ENCODE peak calls at places on chromosomes 5 and 9, in ten cellular contexts. W, Z, R, C, F, J, X, L, N and V are unnamed samples.

GRCh38 chr5:30574761-30575160 is 618.7 kb upstream of the CDH6 start:
- DNase-seq in W (no peak), Z (no peak), R (peak; percentile 4), C (no peak), F (no peak), J (no peak), X (no peak), L (no peak), N (no peak), V (no peak)

GRCh38 chr5:31469886-31470285 is 62.0 kb downstream of the DROSHA start:
- DNase-seq in W (no peak), Z (no peak), R (peak; percentile 40), C (no peak), F (no peak), J (no peak), X (no peak), L (no peak), N (no peak), V (no peak)

GRCh38 chr5:172380992-172381643 is 73.2 kb downstream of the SH3PXD2B start:
- DNase-seq in W (peak; percentile 64), Z (peak; percentile 73), R (peak; percentile 74), C (no peak), F (peak; percentile 93), J (peak; percentile 74), X (peak; percentile 79), L (no peak), N (peak; percentile 78), V (peak; percentile 60)

GRCh38 chr5:150590979-150591411 is 49.5 kb upstream of the SYNPO start:
- DNase-seq in W (peak; percentile 49), Z (no peak), R (no peak), C (no peak), F (no peak), J (peak; percentile 55), X (peak; percentile 79), L (peak; percentile 65), N (no peak), V (peak; percentile 54)

GRCh38 chr9:38026021-38026809 is 42.8 kb downstream of the SHB start:
- DNase-seq in W (peak; percentile 71), Z (no peak), R (peak; percentile 98), C (no peak), F (no peak), J (no peak), X (peak; percentile 49), L (no peak), N (peak; percentile 70), V (no peak)

GRCh38 chr9:111163738-111164399 is 125.6 kb upstream of the LPAR1 start:
- DNase-seq in W (peak; percentile 38), Z (no peak), R (peak; percentile 7), C (no peak), F (no peak), J (no peak), X (no peak), L (no peak), N (no peak), V (no peak)

GRCh38 chr5:112668016-112668415 is 69.7 kb upstream of the APC start:
- DNase-seq in W (no peak), Z (no peak), R (peak; percentile 7), C (no peak), F (no peak), J (no peak), X (no peak), L (no peak), N (no peak), V (no peak)

GRCh38 chr9:17503196-17503595 is 75.7 kb upstream of the SH3GL2 start:
- DNase-seq in W (no peak), Z (no peak), R (no peak), C (no peak), F (no peak), J (no peak), X (no peak), L (no peak), N (no peak), V (no peak)

GRCh38 chr5:138955013-138955660 is 80.0 kb upstream of the LRRTM2 start:
- DNase-seq in W (no peak), Z (no peak), R (peak; percentile 22), C (no peak), F (no peak), J (no peak), X (peak; percentile 52), L (peak; percentile 74), N (peak; percentile 61), V (peak; percentile 65)

GRCh38 chr5:138955672-138956295 is 80.6 kb upstream of the LRRTM2 start:
- DNase-seq in W (no peak), Z (no peak), R (no peak), C (no peak), F (no peak), J (no peak), X (no peak), L (no peak), N (peak; percentile 7), V (peak; percentile 7)

GRCh38 chr5:138952962-138953361 is 77.8 kb upstream of the LRRTM2 start:
- DNase-seq in W (no peak), Z (no peak), R (no peak), C (no peak), F (no peak), J (no peak), X (no peak), L (peak; percentile 78), N (peak; percentile 56), V (no peak)

GRCh38 chr5:138953370-138954256 is 78.5 kb upstream of the LRRTM2 start:
- DNase-seq in W (peak; percentile 86), Z (peak; percentile 60), R (peak; percentile 54), C (no peak), F (no peak), J (peak; percentile 87), X (peak; percentile 83), L (peak; percentile 90), N (peak; percentile 97), V (peak; percentile 79)

GRCh38 chr5:138954257-138955012 is 79.3 kb upstream of the LRRTM2 start:
- DNase-seq in W (no peak), Z (no peak), R (no peak), C (no peak), F (no peak), J (no peak), X (no peak), L (peak; percentile 58), N (peak; percentile 54), V (no peak)
- H3K27ac ChIP-seq in W (peak overlapping the region; percentile 58), Z (peak overlapping the region; percentile 78), R (peak overlapping the region; percentile 24), C (no peak overlapping the region), F (peak overlapping the region; percentile 74), J (no peak overlapping the region), X (no peak overlapping the region), L (peak overlapping the region; percentile 62), N (peak overlapping the region; percentile 61), V (peak overlapping the region; percentile 30)

DNA sequence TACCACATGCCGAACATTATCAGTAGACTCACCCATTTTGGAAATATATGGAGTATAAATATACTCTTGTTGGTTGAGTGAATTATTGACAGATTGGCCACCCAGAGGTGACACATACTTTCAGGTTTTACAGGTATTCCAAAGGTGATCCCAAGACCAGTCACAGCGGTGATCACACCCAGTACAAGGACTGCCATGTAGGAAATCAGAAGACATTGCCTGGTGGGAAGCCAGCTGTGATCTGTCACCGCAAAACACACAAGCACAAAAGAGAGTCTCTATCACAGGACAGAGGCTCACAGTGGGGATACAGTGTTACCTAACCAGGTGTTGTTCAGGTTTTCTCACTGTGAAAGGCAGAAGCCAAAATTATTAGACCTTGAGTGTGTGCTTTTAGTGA is 15.8 kb downstream of the BTF3 start:
- DNase-seq in W (no peak), Z (no peak), R (no peak), C (no peak), F (no peak), J (no peak), X (no peak), L (no peak), N (no peak), V (no peak)
- TF ChIP-seq POLR2A in W (no peak), Z (no peak), R (no peak), C (no peak), F (no peak), J (no peak), X (no peak), L (no peak), N (no peak), V (peak; percentile 29)

GRCh38 chr9:129777769-129778130 is 24.9 kb upstream of the PTGES start:
- DNase-seq in W (no peak), Z (no peak), R (no peak), C (no peak), F (no peak), J (no peak), X (no peak), L (no peak), N (no peak), V (no peak)

GRCh38 chr9:129774791-129775149 is 21.9 kb upstream of the PTGES start:
- DNase-seq in W (no peak), Z (no peak), R (no peak), C (no peak), F (no peak), J (no peak), X (no peak), L (no peak), N (no peak), V (no peak)

GRCh38 chr9:129775443-129775842 is 22.6 kb upstream of the PTGES start:
- DNase-seq in W (no peak), Z (no peak), R (no peak), C (no peak), F (no peak), J (no peak), X (no peak), L (no peak), N (no peak), V (no peak)

GRCh38 chr9:129776938-129777768 is 24.3 kb upstream of the PTGES start:
- DNase-seq in W (peak; percentile 96), Z (peak; percentile 97), R (peak; percentile 100), C (peak; percentile 89), F (peak; percentile 97), J (peak; percentile 99), X (peak; percentile 87), L (peak; percentile 92), N (peak; percentile 98), V (peak; percentile 59)

GRCh38 chr9:129776566-129776937 is 23.7 kb upstream of the PTGES start:
- DNase-seq in W (peak; percentile 20), Z (no peak), R (peak; percentile 11), C (no peak), F (no peak), J (no peak), X (no peak), L (no peak), N (no peak), V (no peak)
- H3K27ac ChIP-seq in W (peak overlapping the region; percentile 71), Z (no peak overlapping the region), R (peak overlapping the region; percentile 85), C (peak overlapping the region; percentile 71), F (peak overlapping the region; percentile 93), J (peak overlapping the region; percentile 79), X (peak overlapping the region; percentile 41), L (peak overlapping the region; percentile 78), N (peak overlapping the region; percentile 25), V (peak overlapping the region; percentile 61)

GRCh38 chr5:5316333-5316732 is 106.1 kb upstream of the ICE1 start:
- DNase-seq in W (no peak), Z (no peak), R (no peak), C (no peak), F (no peak), J (no peak), X (no peak), L (no peak), N (no peak), V (no peak)

GRCh38 chr5:5314166-5314565 is 108.3 kb upstream of the ICE1 start:
- DNase-seq in W (no peak), Z (no peak), R (no peak), C (no peak), F (no peak), J (no peak), X (no peak), L (no peak), N (no peak), V (no peak)

GRCh38 chr5:5315068-5315835 is 107.2 kb upstream of the ICE1 start:
- DNase-seq in W (no peak), Z (no peak), R (no peak), C (no peak), F (no peak), J (no peak), X (no peak), L (no peak), N (no peak), V (no peak)

GRCh38 chr5:5313081-5313736 is 109.3 kb upstream of the ICE1 start:
- DNase-seq in W (no peak), Z (no peak), R (peak; percentile 4), C (no peak), F (no peak), J (no peak), X (no peak), L (no peak), N (no peak), V (no peak)

GRCh38 chr5:5314626-5315025 is 107.9 kb upstream of the ICE1 start:
- DNase-seq in W (no peak), Z (no peak), R (no peak), C (no peak), F (no peak), J (no peak), X (no peak), L (no peak), N (no peak), V (no peak)
- TF ChIP-seq POLR2A in W (no peak), Z (no peak), R (no peak), C (no peak), F (no peak), J (no peak), X (no peak), L (no peak), N (no peak), V (no peak)